ENCODE peak calls at places on chromosomes 13 and 19, in seven cellular contexts. T, V, C, Z, J, R and G are unnamed samples.

GRCh38 chr19:39845621-39846175 is 481 bp downstream of the FBL start:
- DNase-seq in T (peak; percentile 65), Z (no peak), R (no peak), C (no peak), V (peak; percentile 73), J (no peak), G (no peak)

GRCh38 chr19:28705008-28705407 is 507.9 kb downstream of the UQCRFS1 start:
- DNase-seq in Z (no peak), R (no peak), T (peak; percentile 18), C (no peak), V (no peak), J (peak; percentile 21), G (no peak)

GRCh38 chr13:112873851-112874750 is 94.9 kb upstream of the MCF2L start:
- DNase-seq in V (peak; percentile 93), J (peak; percentile 67), R (no peak), Z (peak; percentile 90), C (peak; percentile 91), T (peak; percentile 73), G (peak; percentile 97)

GRCh38 chr19:41753936-41754529 is 1.3 kb upstream of the CEACAM6 start:
- DNase-seq in T (peak; percentile 27), C (peak; percentile 13), R (no peak), J (peak; percentile 14), V (peak; percentile 49), Z (no peak), G (peak; percentile 79)

GRCh38 chr19:47111081-47111589 is 2.4 kb downstream of the ZC3H4 start:
- DNase-seq in J (no peak), C (no peak), V (peak; percentile 44), Z (no peak), R (no peak), T (peak; percentile 51), G (no peak)

GRCh38 chr13:30429721-30430694 is 7.7 kb downstream of the UBE2L5 start:
- DNase-seq in J (no peak), T (peak; percentile 14), R (peak; percentile 59), V (no peak), C (no peak), Z (no peak), G (no peak)

GRCh38 chr13:28820099-28821051 is at the start of gene MTUS2:
- DNase-seq in J (no peak), T (peak; percentile 68), Z (peak; percentile 23), V (no peak), R (no peak), C (peak; percentile 27), G (no peak)

GRCh38 chr19:39599116-39599515 is 3.2 kb upstream of the LGALS13 start:
- DNase-seq in Z (no peak), R (no peak), J (peak; percentile 30), C (no peak), T (peak; percentile 16), V (no peak), G (no peak)

GRCh38 chr19:17504456-17504855 is 7.0 kb upstream of the PGLS start:
- DNase-seq in C (no peak), T (no peak), R (no peak), J (no peak), Z (no peak), V (no peak), G (no peak)

GRCh38 chr13:110109910-110110309 is 197.0 kb downstream of the COL4A1 start:
- DNase-seq in C (no peak), T (no peak), V (no peak), J (no peak), Z (no peak), R (no peak), G (no peak)

GRCh38 chr19:55086730-55087541 is 11.3 kb downstream of the EPS8L1 start:
- DNase-seq in T (peak; percentile 26), R (no peak), C (peak; percentile 73), Z (peak; percentile 69), J (no peak), V (peak; percentile 99), G (peak; percentile 88)

GRCh38 chr13:57443494-57443893 is 188.1 kb upstream of the PCDH17 start:
- DNase-seq in C (no peak), V (no peak), J (no peak), T (no peak), Z (no peak), R (no peak), G (no peak)

DNA sequence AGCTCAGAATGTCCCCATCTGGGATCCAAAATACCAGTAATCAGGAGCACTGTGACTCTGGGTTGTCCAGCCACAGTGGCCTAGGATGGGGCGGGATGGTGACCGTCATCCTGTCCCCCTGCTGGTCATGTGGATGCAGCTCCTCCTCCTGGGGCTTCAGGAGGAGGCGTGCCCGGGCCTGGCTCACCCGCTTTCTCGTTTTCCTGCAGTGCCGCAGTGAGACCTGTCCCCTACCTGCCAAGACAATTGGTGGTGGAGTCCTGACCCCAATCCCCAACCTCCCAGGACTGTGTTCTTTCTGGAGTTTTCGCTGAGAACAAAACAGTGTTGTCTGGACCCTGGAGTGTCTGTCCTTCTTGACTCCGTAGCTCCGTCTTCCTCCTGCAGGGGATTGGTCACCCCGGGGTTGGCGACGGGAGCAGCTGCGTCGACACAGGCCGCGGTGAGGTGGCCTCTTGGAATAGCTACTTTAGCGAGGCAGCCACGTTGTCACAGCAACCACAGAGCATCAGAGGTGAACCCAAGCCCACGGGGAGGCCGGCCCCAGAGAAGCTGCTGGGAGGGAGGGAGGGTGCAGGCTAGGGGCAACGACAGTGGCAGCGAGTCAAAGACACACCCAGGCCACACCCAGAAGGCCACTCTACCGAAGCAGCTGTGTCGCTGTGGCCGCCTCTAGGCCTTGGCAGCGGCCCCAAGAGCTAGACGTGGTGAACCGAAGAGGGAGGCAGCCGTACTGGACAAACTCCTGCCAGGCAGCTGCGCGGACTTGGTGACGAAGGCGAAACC is 10.1 kb upstream of the EMC10 start:
- DNase-seq in C (no peak), T (peak; percentile 78), J (peak; percentile 34), R (no peak), Z (no peak), V (peak; percentile 81), G (peak; percentile 82)
- TF ChIP-seq TAF1 in C (no peak), T (no peak), J (peak; percentile 15), R (no peak), Z (no peak), V (no peak), G (peak; percentile 44)

GRCh38 chr13:33261426-33262068 is 24.0 kb downstream of the STARD13 start:
- DNase-seq in J (peak; percentile 83), Z (no peak), V (no peak), C (no peak), T (no peak), R (no peak), G (no peak)

GRCh38 chr13:33262069-33262487 is 23.5 kb downstream of the STARD13 start:
- DNase-seq in R (no peak), J (peak; percentile 88), T (no peak), Z (no peak), V (no peak), C (no peak), G (no peak)

GRCh38 chr13:33262997-33263396 is 22.6 kb downstream of the STARD13 start:
- DNase-seq in R (no peak), T (no peak), J (no peak), C (no peak), V (no peak), Z (no peak), G (no peak)

GRCh38 chr13:33263484-33263883 is 22.1 kb downstream of the STARD13 start:
- DNase-seq in V (no peak), Z (no peak), J (no peak), T (no peak), R (no peak), C (no peak), G (no peak)

DNA sequence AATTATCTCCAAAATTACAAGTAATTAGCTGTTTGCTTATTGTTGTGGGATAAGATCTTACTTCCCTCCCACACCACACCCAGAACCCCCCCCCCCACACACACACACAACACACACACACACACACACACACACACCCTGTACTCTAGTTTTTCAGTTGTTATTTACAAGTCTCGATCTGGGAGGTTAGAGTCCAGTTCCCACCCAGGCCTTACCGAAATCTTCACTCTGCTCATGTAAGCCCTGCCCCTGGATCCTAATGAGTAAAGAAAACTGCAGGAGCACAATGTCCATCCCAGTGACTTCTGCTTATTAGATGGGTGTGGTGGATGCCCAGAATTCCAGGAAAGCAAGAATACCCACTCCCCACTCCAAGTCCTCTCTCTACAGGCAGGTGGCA is 23.0 kb downstream of the STARD13 start:
- DNase-seq in T (no peak), V (no peak), R (no peak), Z (no peak), J (peak; percentile 34), C (no peak), G (no peak)
- TF ChIP-seq TAF1 in T (no peak), V (no peak), R (no peak), Z (no peak), J (no peak), C (no peak), G (no peak)

DNA sequence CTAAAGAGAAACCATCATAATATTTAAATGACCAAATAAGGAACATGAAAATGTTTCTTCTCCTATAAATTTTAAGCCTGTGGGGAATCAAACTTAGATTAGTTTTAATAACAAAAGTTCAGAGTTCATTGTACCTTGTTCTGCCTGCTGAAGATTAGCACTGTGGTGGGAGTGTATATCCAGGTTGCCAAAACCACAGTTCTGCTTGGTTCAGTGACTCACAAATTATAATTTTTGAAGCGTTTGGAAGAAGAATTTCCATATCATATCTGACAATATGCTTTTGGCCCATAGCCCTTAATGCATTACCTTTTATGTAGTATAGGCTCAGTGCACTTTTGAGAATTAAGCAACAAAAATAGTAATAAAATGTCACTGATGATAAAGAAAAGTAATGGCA is 545.2 kb downstream of the GPC6 start:
- DNase-seq in Z (no peak), J (no peak), R (no peak), C (no peak), T (no peak), V (no peak), G (no peak)
- TF ChIP-seq TAF1 in Z (no peak), J (no peak), R (no peak), C (no peak), T (no peak), V (no peak), G (no peak)

GRCh38 chr13:22232186-22232585 is 561.3 kb downstream of the FGF9 start:
- DNase-seq in C (no peak), Z (no peak), T (no peak), R (no peak), V (no peak), J (no peak), G (no peak)

GRCh38 chr13:22240716-22241115 is 569.8 kb downstream of the FGF9 start:
- DNase-seq in Z (no peak), J (no peak), C (no peak), R (no peak), V (no peak), T (no peak), G (no peak)

GRCh38 chr13:22238269-22238668 is 567.4 kb downstream of the FGF9 start:
- DNase-seq in V (no peak), C (no peak), R (no peak), Z (no peak), T (no peak), J (no peak), G (no peak)

GRCh38 chr13:22235950-22236290 is 565.0 kb downstream of the FGF9 start:
- DNase-seq in T (no peak), J (no peak), Z (no peak), R (no peak), C (no peak), V (no peak), G (peak; percentile 59)

DNA sequence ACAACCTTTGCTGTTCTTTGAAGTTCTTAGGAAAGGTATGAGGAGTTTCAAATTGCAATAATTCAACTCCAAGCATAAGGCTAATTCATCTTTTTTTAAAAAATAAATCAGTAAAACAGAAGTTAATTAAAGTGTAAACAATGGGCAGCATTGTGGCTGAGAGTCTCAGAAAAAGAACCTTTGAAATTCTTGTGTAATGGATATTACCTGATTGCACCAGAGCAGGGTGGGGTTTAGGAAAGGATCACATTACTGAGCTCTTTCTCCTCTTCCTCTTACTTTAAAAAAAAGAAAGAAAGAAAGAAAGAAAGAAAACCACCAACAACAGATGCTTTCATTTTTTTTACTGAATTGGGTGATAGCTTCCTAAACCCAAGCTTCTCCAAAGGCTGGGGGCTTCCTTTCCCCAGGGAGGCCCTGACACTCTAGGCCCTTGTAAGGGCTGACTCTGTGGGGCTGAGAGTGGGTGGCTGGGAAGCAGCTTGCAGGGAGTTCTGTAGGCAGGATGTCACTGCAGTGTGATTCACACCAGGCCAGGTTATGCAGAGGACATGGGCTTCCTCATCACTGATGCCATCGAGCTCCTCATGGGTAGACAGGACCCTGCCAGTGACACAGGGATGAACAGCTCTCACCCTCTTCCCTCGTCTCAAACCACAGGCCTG is 564.5 kb downstream of the FGF9 start:
- DNase-seq in V (no peak), C (no peak), J (no peak), Z (no peak), R (no peak), T (no peak), G (no peak)
- TF ChIP-seq TAF1 in V (no peak), C (no peak), J (no peak), Z (no peak), R (no peak), T (no peak), G (no peak)